ENCODE peak calls at places on chromosomes 3 and 15, in nine cellular contexts. One of them, this sample, is unnamed.

GRCh38 chr3:158783051-158783450 is 18.8 kb upstream of the MFSD1 start:
- ATAC-seq in HepG2: no peak
- ATAC-seq in heart left ventricle: no peak
- ATAC-seq in body of pancreas: no peak
- ATAC-seq in upper lobe of left lung: no peak
- ATAC-seq in gastrocnemius medialis: no peak
- ATAC-seq in GM12878: no peak
- ATAC-seq in right lobe of liver: no peak
- ATAC-seq in A549: no peak
- ATAC-seq in this sample: no peak

GRCh38 chr3:172201990-172202318 is 162.6 kb downstream of the FNDC3B start:
- ATAC-seq in HepG2: no peak
- ATAC-seq in heart left ventricle: peak; percentile 5
- ATAC-seq in body of pancreas: peak; percentile 54
- ATAC-seq in upper lobe of left lung: peak; percentile 70
- ATAC-seq in gastrocnemius medialis: peak; percentile 39
- ATAC-seq in GM12878: no peak
- ATAC-seq in right lobe of liver: no peak
- ATAC-seq in A549: no peak
- ATAC-seq in this sample: peak; percentile 48

GRCh38 chr15:89649716-89650115 is 5.6 kb downstream of the KIF7 start:
- ATAC-seq in HepG2: no peak
- ATAC-seq in heart left ventricle: no peak
- ATAC-seq in body of pancreas: no peak
- ATAC-seq in upper lobe of left lung: no peak
- ATAC-seq in gastrocnemius medialis: no peak
- ATAC-seq in GM12878: no peak
- ATAC-seq in right lobe of liver: no peak
- ATAC-seq in A549: no peak
- ATAC-seq in this sample: no peak

GRCh38 chr3:152245498-152246175 is 23.1 kb upstream of the MBNL1 start:
- ATAC-seq in HepG2: no peak
- ATAC-seq in heart left ventricle: no peak
- ATAC-seq in body of pancreas: no peak
- ATAC-seq in upper lobe of left lung: no peak
- ATAC-seq in gastrocnemius medialis: no peak
- ATAC-seq in GM12878: peak; percentile 45
- ATAC-seq in right lobe of liver: no peak
- ATAC-seq in A549: no peak
- ATAC-seq in this sample: no peak

GRCh38 chr3:141375381-141376301 is 7.3 kb downstream of the ZBTB38 start:
- ATAC-seq in HepG2: no peak
- ATAC-seq in heart left ventricle: no peak
- ATAC-seq in body of pancreas: no peak
- ATAC-seq in upper lobe of left lung: no peak
- ATAC-seq in gastrocnemius medialis: no peak
- ATAC-seq in GM12878: no peak
- ATAC-seq in right lobe of liver: no peak
- ATAC-seq in A549: no peak
- ATAC-seq in this sample: no peak

GRCh38 chr3:72505539-72506430 is 342.5 kb downstream of the SHQ1 start:
- ATAC-seq in HepG2: no peak
- ATAC-seq in heart left ventricle: no peak
- ATAC-seq in body of pancreas: no peak
- ATAC-seq in upper lobe of left lung: no peak
- ATAC-seq in gastrocnemius medialis: no peak
- ATAC-seq in GM12878: peak; percentile 79
- ATAC-seq in right lobe of liver: no peak
- ATAC-seq in A549: no peak
- ATAC-seq in this sample: no peak

GRCh38 chr3:9934235-9934621 is 594 bp downstream of the CRELD1 start:
- ATAC-seq in HepG2: peak; percentile 7
- ATAC-seq in heart left ventricle: no peak
- ATAC-seq in body of pancreas: no peak
- ATAC-seq in upper lobe of left lung: no peak
- ATAC-seq in gastrocnemius medialis: no peak
- ATAC-seq in GM12878: peak; percentile 8
- ATAC-seq in right lobe of liver: no peak
- ATAC-seq in A549: peak; percentile 20
- ATAC-seq in this sample: no peak

GRCh38 chr3:149781216-149781615 is 11.1 kb downstream of the ANKUB1 start:
- ATAC-seq in HepG2: no peak
- ATAC-seq in heart left ventricle: no peak
- ATAC-seq in body of pancreas: no peak
- ATAC-seq in upper lobe of left lung: peak; percentile 66
- ATAC-seq in gastrocnemius medialis: no peak
- ATAC-seq in GM12878: peak; percentile 28
- ATAC-seq in right lobe of liver: no peak
- ATAC-seq in A549: no peak
- ATAC-seq in this sample: no peak

GRCh38 chr15:62389887-62390792 is 225.1 kb upstream of the C2CD4B start:
- ATAC-seq in HepG2: peak; percentile 73
- ATAC-seq in heart left ventricle: peak; percentile 61
- ATAC-seq in body of pancreas: peak; percentile 90
- ATAC-seq in upper lobe of left lung: peak; percentile 96
- ATAC-seq in gastrocnemius medialis: peak; percentile 72
- ATAC-seq in GM12878: peak; percentile 92
- ATAC-seq in right lobe of liver: peak; percentile 83
- ATAC-seq in A549: peak; percentile 83
- ATAC-seq in this sample: peak; percentile 88
- TF ChIP-seq POLR2A in HepG2: peak; percentile 94
- TF ChIP-seq POLR2A in heart left ventricle: peak; percentile 62
- TF ChIP-seq POLR2A in body of pancreas: peak; percentile 75
- TF ChIP-seq POLR2A in upper lobe of left lung: peak; percentile 71
- TF ChIP-seq POLR2A in gastrocnemius medialis: peak; percentile 93
- TF ChIP-seq POLR2A in GM12878: peak; percentile 98
- TF ChIP-seq POLR2A in right lobe of liver: peak; percentile 91
- TF ChIP-seq POLR2A in A549: peak; percentile 97
- TF ChIP-seq POLR2A in this sample: peak; percentile 91

GRCh38 chr3:48467473-48468267 is 21.1 kb downstream of the ATRIP start:
- ATAC-seq in HepG2: no peak
- ATAC-seq in heart left ventricle: no peak
- ATAC-seq in body of pancreas: no peak
- ATAC-seq in upper lobe of left lung: no peak
- ATAC-seq in gastrocnemius medialis: no peak
- ATAC-seq in GM12878: no peak
- ATAC-seq in right lobe of liver: no peak
- ATAC-seq in A549: no peak
- ATAC-seq in this sample: no peak

GRCh38 chr3:48468329-48468731 is 21.8 kb downstream of the ATRIP start:
- ATAC-seq in HepG2: peak; percentile 0
- ATAC-seq in heart left ventricle: no peak
- ATAC-seq in body of pancreas: no peak
- ATAC-seq in upper lobe of left lung: no peak
- ATAC-seq in gastrocnemius medialis: no peak
- ATAC-seq in GM12878: no peak
- ATAC-seq in right lobe of liver: peak; percentile 57
- ATAC-seq in A549: no peak
- ATAC-seq in this sample: no peak

GRCh38 chr3:48470286-48470685 is 23.7 kb downstream of the ATRIP start:
- ATAC-seq in HepG2: no peak
- ATAC-seq in heart left ventricle: no peak
- ATAC-seq in body of pancreas: no peak
- ATAC-seq in upper lobe of left lung: no peak
- ATAC-seq in gastrocnemius medialis: no peak
- ATAC-seq in GM12878: no peak
- ATAC-seq in right lobe of liver: peak; percentile 49
- ATAC-seq in A549: no peak
- ATAC-seq in this sample: no peak

GRCh38 chr3:48467110-48467454 is 20.5 kb downstream of the ATRIP start:
- ATAC-seq in HepG2: no peak
- ATAC-seq in heart left ventricle: no peak
- ATAC-seq in body of pancreas: no peak
- ATAC-seq in upper lobe of left lung: no peak
- ATAC-seq in gastrocnemius medialis: no peak
- ATAC-seq in GM12878: peak; percentile 7
- ATAC-seq in right lobe of liver: no peak
- ATAC-seq in A549: no peak
- ATAC-seq in this sample: no peak

DNA sequence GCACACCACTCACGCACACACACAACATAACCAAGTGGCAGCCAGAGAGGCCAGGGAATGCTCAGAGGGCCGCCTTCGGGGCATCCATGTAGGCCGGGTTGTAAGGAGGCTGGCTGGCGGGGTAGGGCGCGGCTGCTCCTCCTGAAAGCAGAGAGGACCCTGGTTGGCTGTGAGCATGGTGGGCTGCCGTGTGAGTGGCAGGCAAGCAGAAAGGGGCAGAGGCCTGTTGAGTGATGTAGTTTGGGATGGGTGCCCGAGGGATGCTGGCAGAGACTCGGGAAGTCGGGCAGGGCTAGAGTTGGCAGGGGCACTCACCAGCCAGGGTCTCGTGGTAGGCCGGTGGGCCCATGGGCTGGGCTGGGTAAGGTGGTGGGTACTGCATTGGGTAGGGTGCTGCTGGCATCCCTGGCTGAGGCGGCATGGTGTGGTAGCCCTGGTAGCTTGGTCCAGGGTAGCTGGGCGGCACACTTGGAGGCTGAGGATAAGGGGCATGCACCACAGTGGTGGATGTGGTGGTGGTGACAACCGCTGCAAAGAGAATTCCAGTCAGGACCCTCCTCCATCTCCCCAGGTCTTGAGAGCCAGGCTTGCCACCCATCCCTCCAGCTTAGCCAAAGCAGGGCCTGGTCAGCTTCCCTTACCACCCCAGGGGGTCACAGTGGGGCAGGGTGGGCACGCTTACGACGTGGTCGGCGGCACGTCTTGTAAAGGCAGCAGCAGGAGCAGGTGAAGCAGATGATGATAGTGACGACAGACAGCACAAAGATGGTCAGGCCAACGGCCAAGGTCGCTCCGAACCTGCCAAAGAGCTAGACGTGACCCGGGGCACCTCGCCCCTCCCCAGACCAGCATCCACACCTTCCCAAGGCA is 22.7 kb downstream of the ATRIP start:
- ATAC-seq in HepG2: no peak
- ATAC-seq in heart left ventricle: no peak
- ATAC-seq in body of pancreas: no peak
- ATAC-seq in upper lobe of left lung: no peak
- ATAC-seq in gastrocnemius medialis: no peak
- ATAC-seq in GM12878: no peak
- ATAC-seq in right lobe of liver: no peak
- ATAC-seq in A549: no peak
- ATAC-seq in this sample: no peak
- TF ChIP-seq POLR2A in HepG2: no peak
- TF ChIP-seq POLR2A in heart left ventricle: no peak
- TF ChIP-seq POLR2A in body of pancreas: no peak
- TF ChIP-seq POLR2A in upper lobe of left lung: no peak
- TF ChIP-seq POLR2A in gastrocnemius medialis: no peak
- TF ChIP-seq POLR2A in GM12878: no peak
- TF ChIP-seq POLR2A in right lobe of liver: no peak
- TF ChIP-seq POLR2A in A549: no peak
- TF ChIP-seq POLR2A in this sample: no peak

GRCh38 chr3:42509111-42509510 is 6.7 kb downstream of the VIPR1 start:
- ATAC-seq in HepG2: no peak
- ATAC-seq in heart left ventricle: no peak
- ATAC-seq in body of pancreas: no peak
- ATAC-seq in upper lobe of left lung: no peak
- ATAC-seq in gastrocnemius medialis: no peak
- ATAC-seq in GM12878: no peak
- ATAC-seq in right lobe of liver: no peak
- ATAC-seq in A549: no peak
- ATAC-seq in this sample: no peak

GRCh38 chr3:42508562-42508961 is 6.1 kb downstream of the VIPR1 start:
- ATAC-seq in HepG2: no peak
- ATAC-seq in heart left ventricle: no peak
- ATAC-seq in body of pancreas: no peak
- ATAC-seq in upper lobe of left lung: no peak
- ATAC-seq in gastrocnemius medialis: no peak
- ATAC-seq in GM12878: no peak
- ATAC-seq in right lobe of liver: no peak
- ATAC-seq in A549: no peak
- ATAC-seq in this sample: no peak

GRCh38 chr3:42507751-42508335 is 5.4 kb downstream of the VIPR1 start:
- ATAC-seq in HepG2: no peak
- ATAC-seq in heart left ventricle: no peak
- ATAC-seq in body of pancreas: peak; percentile 37
- ATAC-seq in upper lobe of left lung: no peak
- ATAC-seq in gastrocnemius medialis: no peak
- ATAC-seq in GM12878: no peak
- ATAC-seq in right lobe of liver: no peak
- ATAC-seq in A549: peak; percentile 24
- ATAC-seq in this sample: no peak

GRCh38 chr3:42505849-42506410 is 3.5 kb downstream of the VIPR1 start:
- ATAC-seq in HepG2: no peak
- ATAC-seq in heart left ventricle: no peak
- ATAC-seq in body of pancreas: no peak
- ATAC-seq in upper lobe of left lung: no peak
- ATAC-seq in gastrocnemius medialis: no peak
- ATAC-seq in GM12878: no peak
- ATAC-seq in right lobe of liver: no peak
- ATAC-seq in A549: no peak
- ATAC-seq in this sample: no peak

DNA sequence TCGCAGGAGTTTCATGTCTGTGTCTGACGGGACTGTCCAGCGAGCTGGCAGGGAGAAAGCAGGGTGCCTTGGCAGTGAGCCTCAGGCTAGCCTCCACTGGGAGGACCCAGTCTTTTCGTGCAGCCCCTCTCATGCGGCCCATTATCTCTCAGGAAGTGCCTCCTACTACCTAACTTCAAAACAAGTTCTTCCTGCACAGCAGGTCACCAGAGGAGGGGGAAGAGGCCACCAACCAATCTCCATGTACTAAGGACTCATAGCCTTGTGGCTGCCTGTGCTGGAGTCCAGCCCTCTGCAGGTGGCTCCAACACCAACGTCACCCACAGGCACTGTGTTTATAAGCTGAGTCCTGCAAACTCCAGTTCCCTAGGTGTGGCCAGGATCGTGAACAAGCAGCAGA is 4.8 kb downstream of the VIPR1 start:
- ATAC-seq in HepG2: peak; percentile 44
- ATAC-seq in heart left ventricle: no peak
- ATAC-seq in body of pancreas: peak; percentile 27
- ATAC-seq in upper lobe of left lung: no peak
- ATAC-seq in gastrocnemius medialis: no peak
- ATAC-seq in GM12878: no peak
- ATAC-seq in right lobe of liver: no peak
- ATAC-seq in A549: no peak
- ATAC-seq in this sample: no peak
- TF ChIP-seq POLR2A in HepG2: no peak
- TF ChIP-seq POLR2A in heart left ventricle: no peak
- TF ChIP-seq POLR2A in body of pancreas: no peak
- TF ChIP-seq POLR2A in upper lobe of left lung: no peak
- TF ChIP-seq POLR2A in gastrocnemius medialis: no peak
- TF ChIP-seq POLR2A in GM12878: no peak
- TF ChIP-seq POLR2A in right lobe of liver: no peak
- TF ChIP-seq POLR2A in A549: no peak
- TF ChIP-seq POLR2A in this sample: no peak

DNA sequence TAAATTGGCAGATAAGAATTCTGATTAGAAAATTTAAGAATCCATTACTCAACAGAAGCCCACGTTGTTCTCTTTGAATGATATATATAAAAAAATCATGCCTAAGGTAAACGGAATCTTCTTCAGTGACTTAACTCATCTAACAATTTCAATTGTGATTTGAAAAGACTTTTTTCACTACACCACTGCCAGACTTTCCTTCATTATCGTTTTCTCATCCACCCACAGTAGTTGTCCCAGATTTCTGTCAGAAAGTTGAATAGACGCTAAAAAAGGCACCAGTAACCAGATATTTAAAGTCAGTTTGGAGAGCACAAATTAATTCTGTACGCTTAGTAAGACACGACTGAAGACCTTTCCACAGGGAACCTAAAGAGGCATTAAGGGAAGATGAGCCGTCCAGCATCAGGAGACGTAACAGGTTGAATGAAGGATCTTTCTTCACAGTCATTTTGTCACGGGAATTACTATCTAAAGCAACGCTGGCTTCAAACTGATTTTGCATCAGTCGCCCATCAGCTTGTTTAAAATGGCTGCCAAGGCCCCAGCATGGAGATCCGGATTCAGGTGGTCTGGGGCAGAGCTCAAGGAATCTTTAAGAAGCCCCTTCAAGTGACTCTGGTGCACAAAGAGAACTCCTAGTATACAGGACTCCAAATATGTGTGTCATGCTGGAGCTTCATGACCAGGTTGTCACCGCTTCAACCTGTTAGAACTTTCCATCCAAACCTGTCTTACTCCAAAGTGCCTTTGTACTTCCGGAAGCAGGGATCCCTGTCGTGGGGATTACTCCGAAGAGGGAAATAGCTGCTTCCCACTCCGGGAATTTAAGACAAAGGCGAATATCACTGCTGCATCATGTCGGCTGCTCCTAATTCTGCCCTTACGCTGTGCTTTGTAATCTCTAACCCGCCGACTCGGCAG is 1.2 kb downstream of the HIGD1A start:
- ATAC-seq in HepG2: peak; percentile 1
- ATAC-seq in heart left ventricle: peak; percentile 0
- ATAC-seq in body of pancreas: peak; percentile 5
- ATAC-seq in upper lobe of left lung: no peak
- ATAC-seq in gastrocnemius medialis: peak; percentile 40
- ATAC-seq in GM12878: peak; percentile 4
- ATAC-seq in right lobe of liver: peak; percentile 0
- ATAC-seq in A549: peak; percentile 5
- ATAC-seq in this sample: no peak
- TF ChIP-seq POLR2A in HepG2: no peak
- TF ChIP-seq POLR2A in heart left ventricle: no peak
- TF ChIP-seq POLR2A in body of pancreas: no peak
- TF ChIP-seq POLR2A in upper lobe of left lung: no peak
- TF ChIP-seq POLR2A in gastrocnemius medialis: peak; percentile 60
- TF ChIP-seq POLR2A in GM12878: no peak
- TF ChIP-seq POLR2A in right lobe of liver: peak; percentile 18
- TF ChIP-seq POLR2A in A549: no peak
- TF ChIP-seq POLR2A in this sample: no peak

This sample was measured in gastroesophageal sphincter.